ENCODE peak calls at places on chromosomes 1 and 21, in ten cellular contexts. One of them, this sample, is unnamed.

GRCh38 chr1:211939876-211940468 is 95.4 kb downstream of the INTS7 start:
- DNase-seq in mesenchymal stem cell: no peak
- DNase-seq in SJSA1: no peak
- DNase-seq in Caco-2: no peak
- DNase-seq in pancreas: no peak
- DNase-seq in cardiac muscle cell: no peak
- DNase-seq in fibroblast of lung: no peak
- DNase-seq in IMR-90: no peak
- DNase-seq in mammary epithelial cell: no peak
- DNase-seq in ovary: no peak
- DNase-seq in this sample: no peak

GRCh38 chr1:22717038-22717758 is 6.6 kb downstream of the EPHB2 start:
- DNase-seq in mesenchymal stem cell: no peak
- DNase-seq in mammary epithelial cell: no peak
- DNase-seq in SJSA1: no peak
- DNase-seq in IMR-90: no peak
- DNase-seq in fibroblast of lung: no peak
- DNase-seq in ovary: no peak
- DNase-seq in Caco-2: peak; percentile 84
- DNase-seq in pancreas: peak; percentile 47
- DNase-seq in cardiac muscle cell: no peak
- DNase-seq in this sample: no peak

GRCh38 chr1:36955016-36955415 is 79.3 kb downstream of the GRIK3 start:
- DNase-seq in mammary epithelial cell: no peak
- DNase-seq in SJSA1: no peak
- DNase-seq in fibroblast of lung: no peak
- DNase-seq in ovary: no peak
- DNase-seq in pancreas: no peak
- DNase-seq in cardiac muscle cell: no peak
- DNase-seq in Caco-2: no peak
- DNase-seq in mesenchymal stem cell: no peak
- DNase-seq in IMR-90: no peak
- DNase-seq in this sample: no peak

GRCh38 chr21:45549670-45550463 is 7.6 kb upstream of the SLC19A1 start:
- DNase-seq in cardiac muscle cell: no peak
- DNase-seq in Caco-2: no peak
- DNase-seq in SJSA1: no peak
- DNase-seq in mammary epithelial cell: no peak
- DNase-seq in fibroblast of lung: no peak
- DNase-seq in IMR-90: no peak
- DNase-seq in pancreas: no peak
- DNase-seq in ovary: no peak
- DNase-seq in mesenchymal stem cell: no peak
- DNase-seq in this sample: peak; percentile 49

GRCh38 chr1:227355542-227356270 is 37.4 kb upstream of the CDC42BPA start:
- DNase-seq in mesenchymal stem cell: no peak
- DNase-seq in SJSA1: no peak
- DNase-seq in IMR-90: no peak
- DNase-seq in Caco-2: no peak
- DNase-seq in pancreas: no peak
- DNase-seq in mammary epithelial cell: no peak
- DNase-seq in ovary: no peak
- DNase-seq in fibroblast of lung: no peak
- DNase-seq in cardiac muscle cell: no peak
- DNase-seq in this sample: no peak

GRCh38 chr1:209202826-209203439 is 380.6 kb upstream of the CAMK1G start:
- DNase-seq in ovary: no peak
- DNase-seq in SJSA1: no peak
- DNase-seq in IMR-90: peak; percentile 64
- DNase-seq in fibroblast of lung: peak; percentile 66
- DNase-seq in Caco-2: peak; percentile 25
- DNase-seq in cardiac muscle cell: peak; percentile 77
- DNase-seq in mesenchymal stem cell: peak; percentile 60
- DNase-seq in pancreas: peak; percentile 27
- DNase-seq in mammary epithelial cell: peak; percentile 40
- DNase-seq in this sample: no peak

GRCh38 chr1:2319291-2319690 is 72.1 kb downstream of the MORN1 start:
- DNase-seq in fibroblast of lung: no peak
- DNase-seq in mesenchymal stem cell: no peak
- DNase-seq in ovary: no peak
- DNase-seq in SJSA1: no peak
- DNase-seq in IMR-90: no peak
- DNase-seq in pancreas: no peak
- DNase-seq in Caco-2: no peak
- DNase-seq in mammary epithelial cell: no peak
- DNase-seq in cardiac muscle cell: no peak
- DNase-seq in this sample: no peak

GRCh38 chr1:243598433-243598832 is 251.6 kb downstream of the AKT3 start:
- DNase-seq in ovary: no peak
- DNase-seq in mesenchymal stem cell: peak; percentile 52
- DNase-seq in IMR-90: peak; percentile 93
- DNase-seq in SJSA1: no peak
- DNase-seq in fibroblast of lung: peak; percentile 65
- DNase-seq in cardiac muscle cell: peak; percentile 72
- DNase-seq in pancreas: no peak
- DNase-seq in mammary epithelial cell: peak; percentile 90
- DNase-seq in Caco-2: no peak
- DNase-seq in this sample: no peak

GRCh38 chr1:26824735-26825134 is 1.8 kb upstream of the ZDHHC18 start:
- DNase-seq in Caco-2: peak; percentile 33
- DNase-seq in cardiac muscle cell: no peak
- DNase-seq in SJSA1: no peak
- DNase-seq in fibroblast of lung: no peak
- DNase-seq in mammary epithelial cell: no peak
- DNase-seq in mesenchymal stem cell: no peak
- DNase-seq in ovary: no peak
- DNase-seq in IMR-90: no peak
- DNase-seq in pancreas: no peak
- DNase-seq in this sample: no peak

GRCh38 chr1:58779837-58780585 is 3.8 kb downstream of the JUN start:
- DNase-seq in ovary: peak; percentile 54
- DNase-seq in pancreas: peak; percentile 69
- DNase-seq in SJSA1: peak; percentile 57
- DNase-seq in Caco-2: peak; percentile 26
- DNase-seq in fibroblast of lung: peak; percentile 84
- DNase-seq in mammary epithelial cell: peak; percentile 89
- DNase-seq in cardiac muscle cell: peak; percentile 80
- DNase-seq in mesenchymal stem cell: peak; percentile 99
- DNase-seq in IMR-90: peak; percentile 78
- DNase-seq in this sample: no peak

GRCh38 chr1:56934400-56935080 is 31.3 kb downstream of the C8B start:
- DNase-seq in cardiac muscle cell: peak; percentile 82
- DNase-seq in fibroblast of lung: peak; percentile 66
- DNase-seq in SJSA1: no peak
- DNase-seq in mammary epithelial cell: no peak
- DNase-seq in Caco-2: no peak
- DNase-seq in ovary: no peak
- DNase-seq in mesenchymal stem cell: no peak
- DNase-seq in IMR-90: peak; percentile 9
- DNase-seq in pancreas: no peak
- DNase-seq in this sample: no peak

GRCh38 chr1:77511440-77511840 is 171.0 kb downstream of the ZZZ3 start:
- DNase-seq in ovary: no peak
- DNase-seq in mammary epithelial cell: no peak
- DNase-seq in fibroblast of lung: peak; percentile 53
- DNase-seq in Caco-2: no peak
- DNase-seq in SJSA1: no peak
- DNase-seq in mesenchymal stem cell: peak; percentile 56
- DNase-seq in cardiac muscle cell: peak; percentile 82
- DNase-seq in IMR-90: peak; percentile 94
- DNase-seq in pancreas: no peak
- DNase-seq in this sample: no peak

GRCh38 chr1:64516301-64516700 is 46.4 kb downstream of the CACHD1 start:
- DNase-seq in ovary: no peak
- DNase-seq in pancreas: no peak
- DNase-seq in mammary epithelial cell: no peak
- DNase-seq in fibroblast of lung: no peak
- DNase-seq in Caco-2: no peak
- DNase-seq in mesenchymal stem cell: no peak
- DNase-seq in cardiac muscle cell: no peak
- DNase-seq in SJSA1: no peak
- DNase-seq in IMR-90: no peak
- DNase-seq in this sample: no peak

DNA sequence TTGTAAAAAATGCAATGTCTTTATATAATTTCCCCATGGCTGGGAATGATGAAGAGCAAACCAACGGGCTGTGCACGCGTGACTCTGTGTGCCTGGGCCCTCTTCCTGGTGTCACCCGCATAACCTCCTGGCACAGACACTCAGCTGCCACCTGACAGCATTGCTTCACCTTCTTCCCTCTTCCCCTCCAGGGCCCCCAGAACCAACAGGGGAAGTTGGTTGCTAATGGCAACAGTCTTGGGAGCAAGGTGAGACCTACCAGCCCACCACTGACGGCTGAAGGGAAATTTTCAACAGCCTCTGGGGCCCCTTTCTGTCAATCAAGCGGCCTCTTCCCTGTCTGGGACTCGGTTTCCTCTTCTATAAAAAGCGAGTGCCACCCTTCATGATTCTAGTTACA is 33.2 kb downstream of the SSBP3 start:
- DNase-seq in fibroblast of lung: no peak
- DNase-seq in mesenchymal stem cell: no peak
- DNase-seq in Caco-2: no peak
- DNase-seq in cardiac muscle cell: no peak
- DNase-seq in IMR-90: no peak
- DNase-seq in pancreas: no peak
- DNase-seq in ovary: no peak
- DNase-seq in SJSA1: no peak
- DNase-seq in mammary epithelial cell: no peak
- DNase-seq in this sample: no peak
- H3K4me3 ChIP-seq in fibroblast of lung: no peak overlapping the region
- H3K4me3 ChIP-seq in mesenchymal stem cell: no peak overlapping the region
- H3K4me3 ChIP-seq in Caco-2: no peak overlapping the region
- H3K4me3 ChIP-seq in cardiac muscle cell: no peak overlapping the region
- H3K4me3 ChIP-seq in IMR-90: no peak overlapping the region
- H3K4me3 ChIP-seq in pancreas: no peak overlapping the region
- H3K4me3 ChIP-seq in ovary: no peak overlapping the region
- H3K4me3 ChIP-seq in SJSA1: no peak overlapping the region
- H3K4me3 ChIP-seq in mammary epithelial cell: no peak overlapping the region
- H3K4me3 ChIP-seq in this sample: no peak overlapping the region

GRCh38 chr1:202979459-202979858 is 12.4 kb upstream of the CYB5R1 start:
- DNase-seq in IMR-90: no peak
- DNase-seq in ovary: no peak
- DNase-seq in SJSA1: no peak
- DNase-seq in mammary epithelial cell: no peak
- DNase-seq in Caco-2: no peak
- DNase-seq in pancreas: no peak
- DNase-seq in mesenchymal stem cell: no peak
- DNase-seq in cardiac muscle cell: no peak
- DNase-seq in fibroblast of lung: no peak
- DNase-seq in this sample: no peak

GRCh38 chr1:202981939-202982338 is 14.9 kb upstream of the CYB5R1 start:
- DNase-seq in cardiac muscle cell: no peak
- DNase-seq in mammary epithelial cell: no peak
- DNase-seq in ovary: no peak
- DNase-seq in IMR-90: no peak
- DNase-seq in SJSA1: no peak
- DNase-seq in mesenchymal stem cell: no peak
- DNase-seq in pancreas: no peak
- DNase-seq in fibroblast of lung: no peak
- DNase-seq in Caco-2: no peak
- DNase-seq in this sample: no peak

GRCh38 chr1:202972046-202972445 is 5.0 kb upstream of the CYB5R1 start:
- DNase-seq in mammary epithelial cell: no peak
- DNase-seq in SJSA1: no peak
- DNase-seq in mesenchymal stem cell: no peak
- DNase-seq in IMR-90: no peak
- DNase-seq in Caco-2: no peak
- DNase-seq in pancreas: no peak
- DNase-seq in fibroblast of lung: no peak
- DNase-seq in cardiac muscle cell: no peak
- DNase-seq in ovary: no peak
- DNase-seq in this sample: no peak

GRCh38 chr1:202976633-202977032 is 9.6 kb upstream of the CYB5R1 start:
- DNase-seq in cardiac muscle cell: no peak
- DNase-seq in fibroblast of lung: no peak
- DNase-seq in mammary epithelial cell: no peak
- DNase-seq in Caco-2: no peak
- DNase-seq in mesenchymal stem cell: no peak
- DNase-seq in IMR-90: no peak
- DNase-seq in SJSA1: no peak
- DNase-seq in ovary: no peak
- DNase-seq in pancreas: no peak
- DNase-seq in this sample: no peak
- H3K36me3 ChIP-seq in cardiac muscle cell: no peaks in the 10 kb centered on the region
- H3K36me3 ChIP-seq in fibroblast of lung: no peaks in the 10 kb centered on the region
- H3K36me3 ChIP-seq in mammary epithelial cell: no peaks in the 10 kb centered on the region
- H3K36me3 ChIP-seq in Caco-2: no peaks in the 10 kb centered on the region
- H3K36me3 ChIP-seq in mesenchymal stem cell: no peaks in the 10 kb centered on the region
- H3K36me3 ChIP-seq in IMR-90: no peaks in the 10 kb centered on the region
- H3K36me3 ChIP-seq in SJSA1: no peaks in the 10 kb centered on the region
- H3K36me3 ChIP-seq in ovary: no peaks in the 10 kb centered on the region
- H3K36me3 ChIP-seq in pancreas: no peaks in the 10 kb centered on the region
- H3K36me3 ChIP-seq in this sample: no peaks in the 10 kb centered on the region

GRCh38 chr1:100627936-100628335 is 90.0 kb downstream of the GPR88 start:
- DNase-seq in mesenchymal stem cell: no peak
- DNase-seq in fibroblast of lung: no peak
- DNase-seq in ovary: no peak
- DNase-seq in Caco-2: no peak
- DNase-seq in pancreas: no peak
- DNase-seq in mammary epithelial cell: no peak
- DNase-seq in IMR-90: peak; percentile 34
- DNase-seq in cardiac muscle cell: no peak
- DNase-seq in SJSA1: no peak
- DNase-seq in this sample: no peak
- H3K4me1 ChIP-seq in mesenchymal stem cell: peaks cover 5% of the 10 kb centered on the region
- H3K4me1 ChIP-seq in fibroblast of lung: peaks cover 22% of the 10 kb centered on the region
- H3K4me1 ChIP-seq in ovary: peaks cover 3% of the 10 kb centered on the region
- H3K4me1 ChIP-seq in Caco-2: no peaks in the 10 kb centered on the region
- H3K4me1 ChIP-seq in pancreas: no peaks in the 10 kb centered on the region
- H3K4me1 ChIP-seq in mammary epithelial cell: peaks cover 46% of the 10 kb centered on the region
- H3K4me1 ChIP-seq in IMR-90: peaks cover 29% of the 10 kb centered on the region
- H3K4me1 ChIP-seq in cardiac muscle cell: no peaks in the 10 kb centered on the region
- H3K4me1 ChIP-seq in SJSA1: peaks cover 42% of the 10 kb centered on the region
- H3K4me1 ChIP-seq in this sample: peaks cover 19% of the 10 kb centered on the region

DNA sequence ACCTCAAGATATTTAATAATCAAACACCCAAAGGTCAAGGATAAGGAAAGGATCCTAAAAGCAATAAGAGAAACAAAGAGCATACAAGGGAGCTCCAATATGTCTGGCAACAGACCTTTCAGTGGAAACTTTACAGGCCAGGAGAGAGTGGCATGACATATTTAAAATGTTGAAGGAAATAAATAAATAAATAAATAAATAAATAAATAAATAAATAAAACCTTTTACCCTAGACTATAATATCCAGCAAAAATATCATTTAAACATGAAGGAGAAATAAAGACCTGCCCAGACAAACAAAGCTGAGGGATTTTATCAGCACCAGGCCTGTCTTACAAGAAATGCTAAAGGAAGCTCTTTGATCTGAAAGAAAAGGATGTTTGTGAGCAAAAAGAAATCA is 367.8 kb upstream of the PBX1 start:
- DNase-seq in IMR-90: no peak
- DNase-seq in fibroblast of lung: no peak
- DNase-seq in Caco-2: no peak
- DNase-seq in mammary epithelial cell: no peak
- DNase-seq in ovary: no peak
- DNase-seq in pancreas: no peak
- DNase-seq in SJSA1: no peak
- DNase-seq in cardiac muscle cell: no peak
- DNase-seq in mesenchymal stem cell: no peak
- DNase-seq in this sample: no peak
- H3K4me3 ChIP-seq in IMR-90: no peak overlapping the region
- H3K4me3 ChIP-seq in fibroblast of lung: no peak overlapping the region
- H3K4me3 ChIP-seq in Caco-2: no peak overlapping the region
- H3K4me3 ChIP-seq in mammary epithelial cell: no peak overlapping the region
- H3K4me3 ChIP-seq in ovary: no peak overlapping the region
- H3K4me3 ChIP-seq in pancreas: no peak overlapping the region
- H3K4me3 ChIP-seq in SJSA1: no peak overlapping the region
- H3K4me3 ChIP-seq in cardiac muscle cell: no peak overlapping the region
- H3K4me3 ChIP-seq in mesenchymal stem cell: no peak overlapping the region
- H3K4me3 ChIP-seq in this sample: no peak overlapping the region